ENCODE peak calls at places on chromosomes 16 and 17, in eight cellular contexts. O, Z, N, A, I, T, B and M are unnamed samples.

GRCh38 chr16:29992371-29992967 is 2.9 kb downstream of the HIRIP3 start:
- DNase-seq in O (no peak), Z (no peak), N (no peak), A (no peak), I (no peak), T (no peak), B (peak), M (peak)

GRCh38 chr16:65543781-65544740 is 422.2 kb upstream of the CDH11 start:
- DNase-seq in O (no peak), Z (no peak), N (no peak), A (no peak), I (no peak), T (no peak), B (no peak), M (no peak)

GRCh38 chr17:28478940-28479615 is 5.6 kb downstream of the SLC13A2 start:
- DNase-seq in O (no peak), Z (no peak), N (no peak), A (no peak), I (no peak), T (no peak), B (no peak), M (peak)

GRCh38 chr17:67139784-67140665 is 95.7 kb downstream of the CACNG1 start:
- DNase-seq in O (no peak), Z (no peak), N (no peak), A (no peak), I (no peak), T (peak), B (peak), M (peak)

GRCh38 chr17:19010729-19011505 is 6.4 kb upstream of the FAM83G start:
- DNase-seq in O (peak), Z (no peak), N (no peak), A (peak), I (peak), T (no peak), B (no peak), M (peak)

GRCh38 chr16:2752850-2753522 is 548 bp downstream of the SRRM2 start:
- DNase-seq in O (peak), Z (peak), N (peak), A (peak), I (peak), T (peak), B (peak), M (peak)

GRCh38 chr16:49023095-49023494 is 258.5 kb downstream of the CBLN1 start:
- DNase-seq in O (no peak), Z (no peak), N (no peak), A (no peak), I (no peak), T (peak), B (no peak), M (peak)

GRCh38 chr16:3264137-3265036 is 8.0 kb upstream of the MEFV start:
- DNase-seq in O (peak), Z (peak), N (peak), A (peak), I (peak), T (peak), B (peak), M (peak)

GRCh38 chr17:3740611-3741073 is 16.9 kb downstream of the HASPIN start:
- DNase-seq in O (no peak), Z (no peak), N (no peak), A (no peak), I (no peak), T (peak), B (no peak), M (no peak)

GRCh38 chr16:89737341-89738071 is 16.2 kb downstream of the ZNF276 start:
- DNase-seq in O (no peak), Z (no peak), N (no peak), A (no peak), I (no peak), T (no peak), B (no peak), M (no peak)

DNA sequence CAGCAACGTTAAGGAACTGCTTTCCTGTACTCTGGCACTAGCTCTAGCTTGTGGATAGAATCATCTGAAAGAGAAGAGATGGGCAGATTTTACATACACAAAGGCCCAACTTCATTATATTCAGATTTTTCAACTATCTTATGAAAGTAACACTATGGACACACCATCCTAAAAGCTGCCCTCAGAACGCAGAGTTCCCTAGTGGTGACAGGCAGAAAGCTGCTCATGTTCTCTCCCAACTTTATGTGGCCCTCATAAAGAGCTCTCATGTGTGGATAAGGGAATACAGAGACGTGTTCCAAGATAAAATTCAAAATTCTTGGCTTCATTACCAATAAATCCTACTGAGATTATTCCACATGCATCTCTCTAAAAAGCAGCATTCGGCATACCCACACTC is 1.5 kb downstream of the CFAP20 start:
- DNase-seq in O (no peak), Z (peak), N (no peak), A (no peak), I (no peak), T (no peak), B (no peak), M (no peak)
- TF ChIP-seq CTCF in O (no peak), Z (no peak), N (no peak), A (no peak), I (no peak), T (no peak), B (no peak), M (peak)

DNA sequence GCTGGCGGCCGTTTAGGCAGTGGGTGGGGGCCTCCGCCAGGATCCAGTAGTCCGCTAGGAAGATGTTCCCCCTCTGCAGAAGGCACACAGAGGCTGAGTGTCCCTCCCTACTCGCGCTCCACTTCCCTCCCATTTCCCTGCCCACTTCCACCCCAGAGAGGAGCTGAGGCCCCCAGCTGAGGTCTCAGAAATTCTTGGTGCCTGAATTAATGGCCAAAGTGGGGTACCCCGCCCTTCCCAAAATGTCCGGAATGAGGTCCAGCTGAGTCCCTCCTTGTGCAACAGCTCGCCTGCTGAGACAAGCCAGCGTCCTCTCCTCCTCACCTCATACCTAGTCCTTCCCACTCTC is 7.9 kb downstream of the ALOXE3 start:
- DNase-seq in O (no peak), Z (no peak), N (no peak), A (no peak), I (no peak), T (no peak), B (no peak), M (no peak)
- H3K4me3 ChIP-seq in O (no peak), Z (no peak), N (peak), A (no peak), I (no peak), T (no peak), B (no peak), M (no peak)

DNA sequence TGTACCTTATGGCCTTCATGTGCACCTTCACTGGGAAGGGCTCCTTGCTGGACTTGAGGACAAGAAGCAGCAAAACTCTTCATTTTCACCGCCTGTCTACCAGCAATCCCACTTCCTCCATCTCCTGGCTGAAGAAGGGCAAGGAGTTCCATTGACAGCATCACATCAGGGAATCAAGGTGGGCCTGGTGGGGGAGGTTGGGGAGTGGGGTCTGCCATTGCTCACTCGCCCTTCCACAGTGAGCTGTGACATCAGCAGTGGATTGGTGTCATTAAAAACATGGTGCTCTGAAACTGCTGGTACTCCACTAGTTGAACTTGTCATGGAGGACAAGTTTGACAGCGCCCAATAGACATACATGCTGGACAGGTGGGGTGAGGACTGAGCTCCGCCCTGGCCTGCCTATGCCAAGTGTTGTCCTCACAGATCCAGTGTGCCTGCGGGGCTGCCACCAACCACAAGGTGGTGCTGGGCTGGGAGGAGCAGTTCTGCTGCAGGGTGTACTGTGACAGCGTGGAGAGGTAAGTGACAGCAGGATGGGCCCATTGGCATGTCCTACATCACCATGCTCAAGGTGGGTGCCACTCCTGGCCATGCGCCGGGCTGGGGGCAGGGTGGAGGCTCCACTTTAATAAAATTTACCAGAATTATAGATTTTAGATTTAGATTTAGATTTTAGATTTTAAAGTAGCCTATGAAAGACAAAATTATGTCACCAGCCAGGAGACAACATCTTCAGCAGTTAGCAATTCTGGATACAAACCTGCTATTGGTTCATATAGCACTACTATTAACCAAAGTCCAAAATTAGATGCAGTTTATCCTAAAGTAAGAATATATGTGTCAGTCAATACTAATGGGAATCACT is 1729.1 kb downstream of the TP53TG3F start:
- DNase-seq in O (no peak), Z (peak), N (no peak), A (no peak), I (no peak), T (no peak), B (peak), M (no peak)
- TF ChIP-seq CTCF in O (no peak), Z (no peak), N (no peak), A (no peak), I (no peak), T (no peak), B (peak), M (no peak)

GRCh38 chr17:83082435-83082834 is 3.0 kb downstream of the METRNL start:
- DNase-seq in O (no peak), Z (no peak), N (no peak), A (no peak), I (no peak), T (no peak), B (no peak), M (no peak)
- H3K4me3 ChIP-seq in O (no peak), Z (peak), N (no peak), A (no peak), I (peak), T (no peak), B (no peak), M (no peak)

GRCh38 chr17:13736915-13737314 is 135.2 kb upstream of the HS3ST3A1 start:
- DNase-seq in O (no peak), Z (no peak), N (no peak), A (no peak), I (no peak), T (no peak), B (no peak), M (peak)

GRCh38 chr17:13740692-13741091 is 139.0 kb upstream of the HS3ST3A1 start:
- DNase-seq in O (no peak), Z (no peak), N (no peak), A (no peak), I (no peak), T (no peak), B (no peak), M (peak)

GRCh38 chr17:13734880-13735279 is 133.2 kb upstream of the HS3ST3A1 start:
- DNase-seq in O (no peak), Z (no peak), N (no peak), A (no peak), I (no peak), T (no peak), B (no peak), M (no peak)

GRCh38 chr17:13735861-13736260 is 134.1 kb upstream of the HS3ST3A1 start:
- DNase-seq in O (no peak), Z (no peak), N (no peak), A (no peak), I (no peak), T (no peak), B (no peak), M (peak)

DNA sequence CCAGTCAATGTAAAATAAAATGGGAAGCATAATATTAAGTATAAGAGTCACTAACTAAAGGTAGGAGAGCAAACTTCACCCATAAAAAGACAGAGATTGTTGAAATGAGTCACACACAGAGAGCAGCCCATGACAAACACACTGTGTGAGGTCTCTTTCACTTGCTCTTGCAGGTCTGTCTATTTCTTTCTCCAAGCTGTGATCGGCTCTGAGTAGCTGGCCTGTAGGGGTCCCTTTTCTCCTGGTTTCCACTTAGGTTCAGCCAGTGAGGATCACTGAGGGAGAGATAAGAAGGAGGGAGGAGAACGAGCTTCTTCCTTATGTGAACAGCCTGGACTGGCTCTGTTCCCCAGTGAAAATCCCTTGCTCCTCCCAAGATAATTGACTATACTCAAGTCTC is 133.7 kb upstream of the HS3ST3A1 start:
- DNase-seq in O (no peak), Z (no peak), N (no peak), A (no peak), I (no peak), T (no peak), B (no peak), M (peak)
- TF ChIP-seq CTCF in O (no peak), Z (no peak), N (no peak), A (no peak), I (no peak), T (no peak), B (no peak), M (peak)

GRCh38 chr16:71711789-71712188 is 12.7 kb downstream of the PHLPP2 start:
- DNase-seq in O (no peak), Z (no peak), N (no peak), A (no peak), I (no peak), T (no peak), B (no peak), M (no peak)
- H3K4me3 ChIP-seq in O (no peak), Z (no peak), N (no peak), A (no peak), I (no peak), T (no peak), B (no peak), M (no peak)

GRCh38 chr16:46687486-46687885 is 1.5 kb downstream of the VPS35 start:
- DNase-seq in O (no peak), Z (no peak), N (no peak), A (no peak), I (no peak), T (no peak), B (no peak), M (no peak)

GRCh38 chr16:46686815-46687473 is 2.0 kb downstream of the VPS35 start:
- DNase-seq in O (no peak), Z (no peak), N (no peak), A (no peak), I (no peak), T (no peak), B (no peak), M (no peak)

GRCh38 chr16:46688657-46689491 is at the start of gene VPS35:
- DNase-seq in O (peak), Z (peak), N (peak), A (peak), I (peak), T (peak), B (peak), M (peak)

GRCh38 chr16:46689492-46690280 is at the start of gene ORC6:
- DNase-seq in O (peak), Z (peak), N (peak), A (peak), I (peak), T (peak), B (peak), M (peak)

GRCh38 chr16:46688101-46688656 is 799 bp downstream of the VPS35 start:
- DNase-seq in O (no peak), Z (no peak), N (peak), A (no peak), I (no peak), T (peak), B (peak), M (peak)
- TF ChIP-seq CTCF in O (no peak), Z (no peak), N (no peak), A (no peak), I (no peak), T (no peak), B (peak), M (peak)

GRCh38 chr17:39071573-39071972 is 79.9 kb downstream of the PLXDC1 start:
- DNase-seq in O (no peak), Z (no peak), N (no peak), A (no peak), I (no peak), T (no peak), B (no peak), M (no peak)
- H3K4me3 ChIP-seq in O (no peak), Z (no peak), N (no peak), A (no peak), I (no peak), T (no peak), B (no peak), M (no peak)